ENCODE peak calls at places on chromosome 3, in eight cellular contexts. One of them, this sample, is unnamed.

GRCh38 chr3:30292192-30292893 is 314.1 kb upstream of the TGFBR2 start:
- DNase-seq in HepG2: peak; percentile 65
- DNase-seq in OCI-LY7: no peak
- DNase-seq in Peyer's patch: no peak
- DNase-seq in endothelial cell of umbilical vein: peak; percentile 93
- DNase-seq in mammary epithelial cell: peak; percentile 68
- DNase-seq in adipocyte: no peak
- DNase-seq in left ventricle myocardium inferior: no peak
- DNase-seq in this sample: no peak

GRCh38 chr3:174162550-174162949 is 696.6 kb upstream of the NAALADL2 start:
- DNase-seq in HepG2: no peak
- DNase-seq in OCI-LY7: no peak
- DNase-seq in Peyer's patch: no peak
- DNase-seq in endothelial cell of umbilical vein: no peak
- DNase-seq in mammary epithelial cell: no peak
- DNase-seq in adipocyte: no peak
- DNase-seq in left ventricle myocardium inferior: no peak
- DNase-seq in this sample: no peak

GRCh38 chr3:184885112-184885511 is 73.1 kb downstream of the VPS8 start:
- DNase-seq in HepG2: no peak
- DNase-seq in OCI-LY7: no peak
- DNase-seq in Peyer's patch: no peak
- DNase-seq in endothelial cell of umbilical vein: no peak
- DNase-seq in mammary epithelial cell: no peak
- DNase-seq in adipocyte: no peak
- DNase-seq in left ventricle myocardium inferior: no peak
- DNase-seq in this sample: no peak

GRCh38 chr3:156448300-156448699 is 106.6 kb downstream of the SSR3 start:
- DNase-seq in HepG2: peak; percentile 5
- DNase-seq in OCI-LY7: peak; percentile 36
- DNase-seq in Peyer's patch: peak; percentile 31
- DNase-seq in endothelial cell of umbilical vein: peak; percentile 39
- DNase-seq in mammary epithelial cell: peak; percentile 11
- DNase-seq in adipocyte: peak; percentile 31
- DNase-seq in left ventricle myocardium inferior: no peak
- DNase-seq in this sample: no peak

GRCh38 chr3:68007621-68008226 is 353.3 kb upstream of the SUCLG2 start:
- DNase-seq in HepG2: no peak
- DNase-seq in OCI-LY7: no peak
- DNase-seq in Peyer's patch: no peak
- DNase-seq in endothelial cell of umbilical vein: no peak
- DNase-seq in mammary epithelial cell: no peak
- DNase-seq in adipocyte: peak; percentile 2
- DNase-seq in left ventricle myocardium inferior: no peak
- DNase-seq in this sample: no peak

GRCh38 chr3:48429416-48430358 is at the start of gene PLXNB1:
- DNase-seq in HepG2: peak; percentile 97
- DNase-seq in OCI-LY7: peak; percentile 58
- DNase-seq in Peyer's patch: peak; percentile 49
- DNase-seq in endothelial cell of umbilical vein: peak; percentile 28
- DNase-seq in mammary epithelial cell: peak; percentile 88
- DNase-seq in adipocyte: peak; percentile 70
- DNase-seq in left ventricle myocardium inferior: peak; percentile 45
- DNase-seq in this sample: peak; percentile 84

GRCh38 chr3:137105277-137105977 is 147.6 kb downstream of the IL20RB start:
- DNase-seq in HepG2: peak; percentile 41
- DNase-seq in OCI-LY7: peak; percentile 70
- DNase-seq in Peyer's patch: no peak
- DNase-seq in endothelial cell of umbilical vein: peak; percentile 74
- DNase-seq in mammary epithelial cell: peak; percentile 35
- DNase-seq in adipocyte: peak; percentile 92
- DNase-seq in left ventricle myocardium inferior: no peak
- DNase-seq in this sample: no peak

GRCh38 chr3:10950476-10951294 is 41.9 kb upstream of the SLC6A1 start:
- DNase-seq in HepG2: peak; percentile 25
- DNase-seq in OCI-LY7: no peak
- DNase-seq in Peyer's patch: no peak
- DNase-seq in endothelial cell of umbilical vein: peak; percentile 21
- DNase-seq in mammary epithelial cell: peak; percentile 37
- DNase-seq in adipocyte: peak; percentile 55
- DNase-seq in left ventricle myocardium inferior: no peak
- DNase-seq in this sample: no peak

DNA sequence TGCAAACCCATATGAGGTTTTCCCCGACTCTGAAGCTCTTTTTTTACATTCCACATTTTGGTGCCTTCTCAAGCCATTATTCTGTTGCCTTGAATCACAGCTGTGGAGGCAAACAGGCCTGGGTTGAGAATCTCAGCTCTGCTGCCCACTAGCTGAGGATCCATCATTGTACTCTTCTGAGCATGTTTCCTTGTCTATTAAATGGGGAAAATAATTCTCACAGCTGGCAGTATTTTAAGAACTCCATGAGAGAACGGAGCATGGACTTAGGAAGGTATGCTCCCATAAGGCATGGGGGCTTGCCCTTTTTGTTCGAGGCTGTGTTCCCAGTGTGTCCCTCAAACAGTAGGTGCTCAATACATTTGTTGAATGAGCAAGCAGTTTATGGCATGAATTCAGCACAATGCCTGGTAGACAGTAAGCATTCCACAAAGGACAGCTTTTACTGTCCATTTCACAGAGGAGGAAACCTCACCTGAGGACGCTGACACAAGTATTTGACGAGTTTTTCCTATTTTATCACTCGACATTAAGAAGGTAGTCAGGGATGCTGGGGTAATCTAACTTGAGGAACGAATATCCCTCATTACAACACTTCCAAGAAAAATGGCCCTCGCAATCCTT is 2.2 kb upstream of the PTPRG start:
- DNase-seq in HepG2: no peak
- DNase-seq in OCI-LY7: no peak
- DNase-seq in Peyer's patch: no peak
- DNase-seq in endothelial cell of umbilical vein: no peak
- DNase-seq in mammary epithelial cell: no peak
- DNase-seq in adipocyte: peak; percentile 38
- DNase-seq in left ventricle myocardium inferior: no peak
- DNase-seq in this sample: no peak
- H3K4me3 ChIP-seq in HepG2: no peak overlapping the region
- H3K4me3 ChIP-seq in OCI-LY7: no peak overlapping the region
- H3K4me3 ChIP-seq in Peyer's patch: no peak overlapping the region
- H3K4me3 ChIP-seq in endothelial cell of umbilical vein: no peak overlapping the region
- H3K4me3 ChIP-seq in mammary epithelial cell: no peak overlapping the region
- H3K4me3 ChIP-seq in adipocyte: peak overlapping the region; percentile 88
- H3K4me3 ChIP-seq in left ventricle myocardium inferior: peak overlapping the region; percentile 85
- H3K4me3 ChIP-seq in this sample: no peak overlapping the region

DNA sequence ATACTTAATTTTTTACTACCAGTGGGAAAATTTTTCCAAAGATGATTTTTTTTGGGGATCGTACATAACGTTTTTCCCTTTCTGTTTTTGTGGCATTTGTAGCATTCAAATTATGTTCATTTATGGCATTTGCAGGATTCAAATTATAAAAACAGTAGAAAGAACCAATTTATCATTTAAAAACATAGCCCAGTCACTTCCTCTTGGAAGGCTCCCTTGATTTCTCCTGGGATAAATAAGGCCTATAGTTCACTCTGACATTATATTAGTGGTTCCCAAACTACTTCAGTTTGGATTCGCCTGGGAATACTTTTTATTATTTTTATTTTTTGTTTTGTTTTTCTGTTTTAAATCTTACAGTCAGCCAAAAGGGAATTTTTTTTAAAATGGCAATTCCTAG is 28.7 kb downstream of the RARB start:
- DNase-seq in HepG2: no peak
- DNase-seq in OCI-LY7: no peak
- DNase-seq in Peyer's patch: no peak
- DNase-seq in endothelial cell of umbilical vein: peak; percentile 50
- DNase-seq in mammary epithelial cell: no peak
- DNase-seq in adipocyte: no peak
- DNase-seq in left ventricle myocardium inferior: no peak
- DNase-seq in this sample: no peak
- H3K4me1 ChIP-seq in HepG2: no peaks in the 10 kb centered on the region
- H3K4me1 ChIP-seq in OCI-LY7: no peaks in the 10 kb centered on the region
- H3K4me1 ChIP-seq in Peyer's patch: no peaks in the 10 kb centered on the region
- H3K4me1 ChIP-seq in endothelial cell of umbilical vein: peaks cover 76% of the 10 kb centered on the region
- H3K4me1 ChIP-seq in mammary epithelial cell: peaks cover 31% of the 10 kb centered on the region
- H3K4me1 ChIP-seq in adipocyte: peaks cover 29% of the 10 kb centered on the region
- H3K4me1 ChIP-seq in left ventricle myocardium inferior: peaks cover 97% of the 10 kb centered on the region
- H3K4me1 ChIP-seq in this sample: peaks cover 23% of the 10 kb centered on the region

GRCh38 chr3:188292827-188293226 is 138.9 kb downstream of the LPP start:
- DNase-seq in HepG2: no peak
- DNase-seq in OCI-LY7: no peak
- DNase-seq in Peyer's patch: no peak
- DNase-seq in endothelial cell of umbilical vein: no peak
- DNase-seq in mammary epithelial cell: no peak
- DNase-seq in adipocyte: no peak
- DNase-seq in left ventricle myocardium inferior: no peak
- DNase-seq in this sample: no peak

GRCh38 chr3:188295876-188296275 is 141.9 kb downstream of the LPP start:
- DNase-seq in HepG2: no peak
- DNase-seq in OCI-LY7: no peak
- DNase-seq in Peyer's patch: no peak
- DNase-seq in endothelial cell of umbilical vein: no peak
- DNase-seq in mammary epithelial cell: no peak
- DNase-seq in adipocyte: no peak
- DNase-seq in left ventricle myocardium inferior: no peak
- DNase-seq in this sample: no peak

GRCh38 chr3:188294113-188294512 is 140.2 kb downstream of the LPP start:
- DNase-seq in HepG2: no peak
- DNase-seq in OCI-LY7: no peak
- DNase-seq in Peyer's patch: no peak
- DNase-seq in endothelial cell of umbilical vein: no peak
- DNase-seq in mammary epithelial cell: no peak
- DNase-seq in adipocyte: no peak
- DNase-seq in left ventricle myocardium inferior: no peak
- DNase-seq in this sample: no peak

GRCh38 chr3:188296761-188297689 is 143.1 kb downstream of the LPP start:
- DNase-seq in HepG2: peak; percentile 93
- DNase-seq in OCI-LY7: peak; percentile 75
- DNase-seq in Peyer's patch: no peak
- DNase-seq in endothelial cell of umbilical vein: peak; percentile 83
- DNase-seq in mammary epithelial cell: peak; percentile 76
- DNase-seq in adipocyte: peak; percentile 59
- DNase-seq in left ventricle myocardium inferior: no peak
- DNase-seq in this sample: peak; percentile 17

GRCh38 chr3:188294823-188295487 is 141.0 kb downstream of the LPP start:
- DNase-seq in HepG2: peak; percentile 99
- DNase-seq in OCI-LY7: no peak
- DNase-seq in Peyer's patch: no peak
- DNase-seq in endothelial cell of umbilical vein: peak; percentile 95
- DNase-seq in mammary epithelial cell: peak; percentile 95
- DNase-seq in adipocyte: peak; percentile 84
- DNase-seq in left ventricle myocardium inferior: no peak
- DNase-seq in this sample: no peak
- H3K4me3 ChIP-seq in HepG2: no peak overlapping the region
- H3K4me3 ChIP-seq in OCI-LY7: no peak overlapping the region
- H3K4me3 ChIP-seq in Peyer's patch: no peak overlapping the region
- H3K4me3 ChIP-seq in endothelial cell of umbilical vein: no peak overlapping the region
- H3K4me3 ChIP-seq in mammary epithelial cell: no peak overlapping the region
- H3K4me3 ChIP-seq in adipocyte: peak overlapping the region; percentile 33
- H3K4me3 ChIP-seq in left ventricle myocardium inferior: no peak overlapping the region
- H3K4me3 ChIP-seq in this sample: no peak overlapping the region

GRCh38 chr3:115087512-115087911 is 59.6 kb downstream of the ZBTB20 start:
- DNase-seq in HepG2: no peak
- DNase-seq in OCI-LY7: no peak
- DNase-seq in Peyer's patch: no peak
- DNase-seq in endothelial cell of umbilical vein: no peak
- DNase-seq in mammary epithelial cell: no peak
- DNase-seq in adipocyte: no peak
- DNase-seq in left ventricle myocardium inferior: no peak
- DNase-seq in this sample: no peak

GRCh38 chr3:115095236-115095635 is 51.9 kb downstream of the ZBTB20 start:
- DNase-seq in HepG2: no peak
- DNase-seq in OCI-LY7: no peak
- DNase-seq in Peyer's patch: no peak
- DNase-seq in endothelial cell of umbilical vein: no peak
- DNase-seq in mammary epithelial cell: no peak
- DNase-seq in adipocyte: no peak
- DNase-seq in left ventricle myocardium inferior: no peak
- DNase-seq in this sample: no peak

GRCh38 chr3:115086379-115086778 is 60.7 kb downstream of the ZBTB20 start:
- DNase-seq in HepG2: no peak
- DNase-seq in OCI-LY7: no peak
- DNase-seq in Peyer's patch: no peak
- DNase-seq in endothelial cell of umbilical vein: no peak
- DNase-seq in mammary epithelial cell: no peak
- DNase-seq in adipocyte: no peak
- DNase-seq in left ventricle myocardium inferior: no peak
- DNase-seq in this sample: no peak

GRCh38 chr3:115092220-115092791 is 54.8 kb downstream of the ZBTB20 start:
- DNase-seq in HepG2: peak; percentile 34
- DNase-seq in OCI-LY7: peak; percentile 51
- DNase-seq in Peyer's patch: peak; percentile 35
- DNase-seq in endothelial cell of umbilical vein: peak; percentile 70
- DNase-seq in mammary epithelial cell: peak; percentile 39
- DNase-seq in adipocyte: peak; percentile 75
- DNase-seq in left ventricle myocardium inferior: peak; percentile 62
- DNase-seq in this sample: peak; percentile 51
- H3K4me1 ChIP-seq in HepG2: no peaks in the 10 kb centered on the region
- H3K4me1 ChIP-seq in OCI-LY7: no peaks in the 10 kb centered on the region
- H3K4me1 ChIP-seq in Peyer's patch: no peaks in the 10 kb centered on the region
- H3K4me1 ChIP-seq in endothelial cell of umbilical vein: no peaks in the 10 kb centered on the region
- H3K4me1 ChIP-seq in mammary epithelial cell: peaks cover under 1% of the 10 kb centered on the region
- H3K4me1 ChIP-seq in adipocyte: no peaks in the 10 kb centered on the region
- H3K4me1 ChIP-seq in left ventricle myocardium inferior: peaks cover 76% of the 10 kb centered on the region
- H3K4me1 ChIP-seq in this sample: no peaks in the 10 kb centered on the region